ENCODE peak calls at places on chromosomes 1 and 21, in seven cellular contexts. One of them, this sample, is unnamed.

GRCh38 chr1:226691257-226691656 is 47.8 kb downstream of the ITPKB start:
- DNase-seq in aorta: no peak
- DNase-seq in HCT116: no peak
- DNase-seq in CD4-positive, alpha-beta T cell: peak
- DNase-seq in ascending aorta: no peak
- DNase-seq in AG04450: no peak
- DNase-seq in keratinocyte: no peak
- DNase-seq in this sample: no peak

GRCh38 chr1:54013393-54014008 is 4.5 kb downstream of the LDLRAD1 start:
- DNase-seq in aorta: peak
- DNase-seq in HCT116: no peak
- DNase-seq in CD4-positive, alpha-beta T cell: no peak
- DNase-seq in ascending aorta: no peak
- DNase-seq in AG04450: no peak
- DNase-seq in keratinocyte: no peak
- DNase-seq in this sample: no peak

GRCh38 chr21:14403681-14404318 is 20.9 kb upstream of the HSPA13 start:
- DNase-seq in aorta: no peak
- DNase-seq in HCT116: peak
- DNase-seq in CD4-positive, alpha-beta T cell: no peak
- DNase-seq in ascending aorta: no peak
- DNase-seq in AG04450: no peak
- DNase-seq in keratinocyte: no peak
- DNase-seq in this sample: no peak

GRCh38 chr21:27062441-27062840 is 95.6 kb upstream of the ADAMTS5 start:
- DNase-seq in aorta: no peak
- DNase-seq in HCT116: no peak
- DNase-seq in CD4-positive, alpha-beta T cell: no peak
- DNase-seq in ascending aorta: no peak
- DNase-seq in AG04450: no peak
- DNase-seq in keratinocyte: no peak
- DNase-seq in this sample: no peak

GRCh38 chr21:31108969-31109368 is 70.7 kb upstream of the KRTAP19-8 start:
- DNase-seq in aorta: no peak
- DNase-seq in HCT116: no peak
- DNase-seq in CD4-positive, alpha-beta T cell: no peak
- DNase-seq in ascending aorta: no peak
- DNase-seq in AG04450: no peak
- DNase-seq in keratinocyte: no peak
- DNase-seq in this sample: no peak

GRCh38 chr1:23515905-23516304 is 15.1 kb downstream of the E2F2 start:
- DNase-seq in aorta: no peak
- DNase-seq in HCT116: no peak
- DNase-seq in CD4-positive, alpha-beta T cell: no peak
- DNase-seq in ascending aorta: no peak
- DNase-seq in AG04450: no peak
- DNase-seq in keratinocyte: no peak
- DNase-seq in this sample: no peak

GRCh38 chr1:58814251-58815068 is 30.6 kb upstream of the JUN start:
- DNase-seq in aorta: peak
- DNase-seq in HCT116: no peak
- DNase-seq in CD4-positive, alpha-beta T cell: no peak
- DNase-seq in ascending aorta: peak
- DNase-seq in AG04450: no peak
- DNase-seq in keratinocyte: no peak
- DNase-seq in this sample: no peak

GRCh38 chr1:219917851-219918466 is 10.4 kb downstream of the SLC30A10 start:
- DNase-seq in aorta: no peak
- DNase-seq in HCT116: peak
- DNase-seq in CD4-positive, alpha-beta T cell: no peak
- DNase-seq in ascending aorta: no peak
- DNase-seq in AG04450: no peak
- DNase-seq in keratinocyte: peak
- DNase-seq in this sample: peak

DNA sequence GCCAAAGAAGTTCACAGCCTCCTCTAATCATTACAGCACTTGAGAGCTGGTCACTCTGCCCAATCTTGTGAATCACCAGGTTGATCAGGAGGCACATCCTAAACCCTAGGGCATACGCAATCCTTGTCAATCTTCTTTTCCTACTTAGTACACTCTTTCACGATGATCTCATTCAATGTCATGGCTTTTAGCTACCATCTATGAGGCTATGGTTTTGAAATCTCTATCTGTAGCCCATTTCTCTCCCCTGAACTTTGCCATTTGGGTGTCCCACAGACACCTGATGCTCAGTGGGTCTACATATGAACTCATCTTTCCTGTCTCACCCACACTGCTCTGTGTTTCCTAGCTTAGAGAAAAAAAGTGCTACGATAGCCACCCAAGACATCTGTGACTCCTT is 1.9 kb upstream of the MED18 start:
- DNase-seq in aorta: no peak
- DNase-seq in HCT116: no peak
- DNase-seq in CD4-positive, alpha-beta T cell: no peak
- DNase-seq in ascending aorta: no peak
- DNase-seq in AG04450: no peak
- DNase-seq in keratinocyte: no peak
- DNase-seq in this sample: peak
- H3K27ac ChIP-seq in aorta: no peak
- H3K27ac ChIP-seq in HCT116: no peak
- H3K27ac ChIP-seq in CD4-positive, alpha-beta T cell: no peak
- H3K27ac ChIP-seq in ascending aorta: no peak
- H3K27ac ChIP-seq in AG04450: no peak
- H3K27ac ChIP-seq in keratinocyte: peak
- H3K27ac ChIP-seq in this sample: peak

GRCh38 chr1:210233495-210234253 is 1.1 kb downstream of the SERTAD4 start:
- DNase-seq in aorta: peak
- DNase-seq in HCT116: peak
- DNase-seq in CD4-positive, alpha-beta T cell: no peak
- DNase-seq in ascending aorta: peak
- DNase-seq in AG04450: no peak
- DNase-seq in keratinocyte: no peak
- DNase-seq in this sample: no peak
- H3K27ac ChIP-seq in aorta: peak
- H3K27ac ChIP-seq in HCT116: no peak
- H3K27ac ChIP-seq in CD4-positive, alpha-beta T cell: no peak
- H3K27ac ChIP-seq in ascending aorta: peak
- H3K27ac ChIP-seq in AG04450: peak
- H3K27ac ChIP-seq in keratinocyte: peak
- H3K27ac ChIP-seq in this sample: peak

GRCh38 chr1:31416101-31416736 is 3.2 kb downstream of the SERINC2 start:
- DNase-seq in aorta: no peak
- DNase-seq in HCT116: no peak
- DNase-seq in CD4-positive, alpha-beta T cell: no peak
- DNase-seq in ascending aorta: no peak
- DNase-seq in AG04450: no peak
- DNase-seq in keratinocyte: no peak
- DNase-seq in this sample: no peak

GRCh38 chr1:31412732-31413404 is at the start of gene SERINC2:
- DNase-seq in aorta: no peak
- DNase-seq in HCT116: no peak
- DNase-seq in CD4-positive, alpha-beta T cell: peak
- DNase-seq in ascending aorta: no peak
- DNase-seq in AG04450: no peak
- DNase-seq in keratinocyte: no peak
- DNase-seq in this sample: no peak

GRCh38 chr1:31413405-31414005 is 492 bp downstream of the SERINC2 start:
- DNase-seq in aorta: peak
- DNase-seq in HCT116: no peak
- DNase-seq in CD4-positive, alpha-beta T cell: peak
- DNase-seq in ascending aorta: peak
- DNase-seq in AG04450: no peak
- DNase-seq in keratinocyte: no peak
- DNase-seq in this sample: no peak

GRCh38 chr1:31415658-31416057 is 2.6 kb downstream of the SERINC2 start:
- DNase-seq in aorta: no peak
- DNase-seq in HCT116: no peak
- DNase-seq in CD4-positive, alpha-beta T cell: no peak
- DNase-seq in ascending aorta: no peak
- DNase-seq in AG04450: no peak
- DNase-seq in keratinocyte: no peak
- DNase-seq in this sample: no peak

DNA sequence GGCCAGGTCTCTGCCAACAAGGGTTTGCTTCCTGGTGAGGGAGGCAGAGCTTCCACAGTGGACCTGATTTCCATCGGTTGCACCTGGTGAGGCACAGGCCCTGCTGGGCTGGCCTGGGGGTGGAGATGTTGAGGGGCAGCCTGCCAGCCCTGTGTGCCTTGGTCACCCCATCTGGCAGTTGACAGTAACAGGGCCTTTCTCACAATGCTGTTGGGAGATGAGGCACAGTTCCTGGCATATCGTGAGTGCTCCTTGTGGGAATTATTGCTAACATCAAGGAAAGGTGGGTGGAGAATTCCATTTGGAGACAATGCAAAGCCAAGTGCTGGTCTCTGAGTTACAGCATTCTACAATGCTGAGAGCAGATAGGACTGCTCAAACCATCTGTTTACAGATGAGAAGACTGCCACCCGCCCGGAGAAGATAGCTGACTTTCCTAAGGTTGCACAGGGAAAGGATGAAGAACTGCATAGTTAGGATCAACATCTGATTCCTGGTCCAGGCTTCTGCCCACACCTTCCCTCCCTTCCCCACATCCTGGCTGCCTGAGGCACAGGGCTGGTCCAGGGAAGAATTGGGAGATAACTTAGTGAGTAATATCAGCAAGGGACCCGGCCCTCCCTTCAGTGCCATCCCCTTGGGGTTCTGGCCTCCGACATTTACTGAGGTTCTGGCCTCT is 1.8 kb downstream of the SERINC2 start:
- DNase-seq in aorta: no peak
- DNase-seq in HCT116: no peak
- DNase-seq in CD4-positive, alpha-beta T cell: no peak
- DNase-seq in ascending aorta: no peak
- DNase-seq in AG04450: no peak
- DNase-seq in keratinocyte: no peak
- DNase-seq in this sample: no peak
- H3K27ac ChIP-seq in aorta: no peak
- H3K27ac ChIP-seq in HCT116: peak
- H3K27ac ChIP-seq in CD4-positive, alpha-beta T cell: no peak
- H3K27ac ChIP-seq in ascending aorta: no peak
- H3K27ac ChIP-seq in AG04450: no peak
- H3K27ac ChIP-seq in keratinocyte: peak
- H3K27ac ChIP-seq in this sample: peak

GRCh38 chr1:229341811-229342304 is 989 bp downstream of the CCSAP start:
- DNase-seq in aorta: no peak
- DNase-seq in HCT116: no peak
- DNase-seq in CD4-positive, alpha-beta T cell: no peak
- DNase-seq in ascending aorta: no peak
- DNase-seq in AG04450: no peak
- DNase-seq in keratinocyte: no peak
- DNase-seq in this sample: no peak

GRCh38 chr1:229340496-229340895 is 2.4 kb downstream of the CCSAP start:
- DNase-seq in aorta: no peak
- DNase-seq in HCT116: no peak
- DNase-seq in CD4-positive, alpha-beta T cell: no peak
- DNase-seq in ascending aorta: no peak
- DNase-seq in AG04450: no peak
- DNase-seq in keratinocyte: no peak
- DNase-seq in this sample: no peak

GRCh38 chr1:229342902-229343587 is at the start of gene CCSAP:
- DNase-seq in aorta: peak
- DNase-seq in HCT116: no peak
- DNase-seq in CD4-positive, alpha-beta T cell: peak
- DNase-seq in ascending aorta: peak
- DNase-seq in AG04450: no peak
- DNase-seq in keratinocyte: no peak
- DNase-seq in this sample: no peak

GRCh38 chr1:229344139-229344538 is 1.3 kb upstream of the CCSAP start:
- DNase-seq in aorta: no peak
- DNase-seq in HCT116: no peak
- DNase-seq in CD4-positive, alpha-beta T cell: no peak
- DNase-seq in ascending aorta: no peak
- DNase-seq in AG04450: no peak
- DNase-seq in keratinocyte: no peak
- DNase-seq in this sample: no peak

DNA sequence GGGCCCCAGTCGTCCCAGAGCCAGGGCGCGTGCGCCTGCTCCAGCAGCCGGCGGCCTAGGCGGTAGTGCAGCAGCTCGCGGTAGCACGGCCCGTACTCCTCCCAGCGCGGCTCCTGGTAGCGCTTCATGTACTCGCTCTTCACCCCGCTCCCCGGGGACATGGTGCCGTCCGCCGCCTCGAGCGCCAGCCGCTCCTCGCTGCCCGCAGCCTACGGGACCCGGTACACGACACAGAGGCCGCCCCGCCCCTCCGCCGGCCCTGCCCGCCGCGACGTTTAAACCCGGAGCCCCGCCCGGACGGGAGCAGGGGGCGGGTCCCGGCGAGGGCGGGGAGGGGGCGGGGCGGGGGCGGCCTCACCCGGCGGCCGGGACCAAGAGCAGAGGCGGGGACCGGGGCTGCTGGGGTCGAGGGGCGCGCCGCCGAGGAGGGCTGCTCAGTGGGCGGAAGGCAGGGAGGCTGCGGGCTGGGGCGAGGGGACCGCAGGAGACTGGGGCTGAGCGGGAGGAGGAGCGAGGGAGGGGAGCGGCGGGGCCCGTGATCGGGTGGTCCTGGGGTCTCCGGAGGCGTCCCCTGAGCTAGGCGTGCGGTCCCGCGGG is 444 bp downstream of the CCSAP start:
- DNase-seq in aorta: peak
- DNase-seq in HCT116: peak
- DNase-seq in CD4-positive, alpha-beta T cell: peak
- DNase-seq in ascending aorta: peak
- DNase-seq in AG04450: no peak
- DNase-seq in keratinocyte: peak
- DNase-seq in this sample: no peak
- H3K27ac ChIP-seq in aorta: peak
- H3K27ac ChIP-seq in HCT116: peak
- H3K27ac ChIP-seq in CD4-positive, alpha-beta T cell: peak
- H3K27ac ChIP-seq in ascending aorta: peak
- H3K27ac ChIP-seq in AG04450: no peak
- H3K27ac ChIP-seq in keratinocyte: no peak
- H3K27ac ChIP-seq in this sample: peak

DNA sequence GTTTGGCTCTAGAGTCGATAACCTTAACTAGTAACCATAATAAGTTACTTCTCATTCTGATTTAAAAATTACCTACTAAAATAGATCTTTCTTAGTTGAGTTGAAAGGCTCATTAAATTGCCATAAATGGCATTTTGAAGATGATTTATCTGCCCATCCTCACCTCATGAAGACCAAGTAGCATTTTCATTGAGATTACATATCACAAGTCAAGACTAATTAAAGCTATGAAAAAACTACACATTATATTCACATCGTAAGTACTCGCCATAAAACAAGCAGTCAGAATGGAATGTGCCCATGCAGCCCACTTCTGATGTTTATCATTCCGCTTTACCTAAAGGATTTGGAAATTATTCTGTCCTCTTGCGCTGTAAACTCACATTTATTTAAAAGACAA is 212.0 kb downstream of the COL11A1 start:
- DNase-seq in aorta: no peak
- DNase-seq in HCT116: no peak
- DNase-seq in CD4-positive, alpha-beta T cell: no peak
- DNase-seq in ascending aorta: no peak
- DNase-seq in AG04450: no peak
- DNase-seq in keratinocyte: no peak
- DNase-seq in this sample: no peak
- H3K27ac ChIP-seq in aorta: no peak
- H3K27ac ChIP-seq in HCT116: no peak
- H3K27ac ChIP-seq in CD4-positive, alpha-beta T cell: no peak
- H3K27ac ChIP-seq in ascending aorta: no peak
- H3K27ac ChIP-seq in AG04450: no peak
- H3K27ac ChIP-seq in keratinocyte: no peak
- H3K27ac ChIP-seq in this sample: no peak

This sample was measured in epithelial cell of prostate.